ENCODE peak calls at places on chromosomes 13 and 19, in six cellular contexts. Q is neural progenitor cell, V is cardiac muscle cell, S is suprapubic skin, O is AG09309, T is epithelial cell of proximal tubule. P is an unnamed sample.
A peak's percentile ranks its signal among the peaks of the same experiment; 100 is the strongest.

GRCh38 chr13:113421673-113422270 is 31.5 kb downstream of the ADPRHL1 start:
- DNase-seq in Q (no peak), V (no peak), S (no peak), O (no peak), T (no peak), P (no peak)

GRCh38 chr13:113151745-113152707 is 6.4 kb upstream of the PROZ start:
- DNase-seq in Q (no peak), V (no peak), S (no peak), O (peak; percentile 18), T (no peak), P (no peak)

GRCh38 chr19:54572696-54573311 is 786 bp upstream of the LILRA2 start:
- DNase-seq in Q (no peak), V (no peak), S (no peak), O (no peak), T (no peak), P (no peak)

GRCh38 chr13:70391678-70392077 is 283.4 kb upstream of the KLHL1 start:
- DNase-seq in Q (no peak), V (peak; percentile 22), S (no peak), O (no peak), T (no peak), P (no peak)

GRCh38 chr19:30942636-30943035 is 406.6 kb downstream of the TSHZ3 start:
- DNase-seq in Q (no peak), V (no peak), S (no peak), O (no peak), T (no peak), P (no peak)

GRCh38 chr13:20270163-20270865 is 38.2 kb upstream of the GJB6 start:
- DNase-seq in Q (no peak), V (peak; percentile 17), S (no peak), O (no peak), T (no peak), P (no peak)

GRCh38 chr13:57044910-57045309 is 95.8 kb upstream of the PRR20A start:
- DNase-seq in Q (no peak), V (no peak), S (no peak), O (no peak), T (no peak), P (no peak)

GRCh38 chr19:2289714-2290435 is 7.9 kb upstream of the PEAK3 start:
- DNase-seq in Q (peak; percentile 53), V (no peak), S (peak; percentile 74), O (no peak), T (no peak), P (no peak)

GRCh38 chr13:43405457-43405856 is 381.3 kb downstream of the ENOX1 start:
- DNase-seq in Q (no peak), V (no peak), S (no peak), O (no peak), T (no peak), P (peak; percentile 28)

GRCh38 chr19:20513179-20513934 is 52.2 kb downstream of the ZNF737 start:
- DNase-seq in Q (no peak), V (no peak), S (no peak), O (no peak), T (no peak), P (no peak)

GRCh38 chr19:30161770-30162169 is 210.4 kb upstream of the ZNF536 start:
- DNase-seq in Q (no peak), V (no peak), S (no peak), O (no peak), T (no peak), P (no peak)

GRCh38 chr13:105672911-105673310 is 862.6 kb downstream of the EFNB2 start:
- DNase-seq in Q (no peak), V (no peak), S (no peak), O (no peak), T (no peak), P (no peak)

GRCh38 chr13:69565334-69565733 is 542.3 kb upstream of the ATXN8OS start:
- DNase-seq in Q (peak; percentile 56), V (no peak), S (no peak), O (no peak), T (peak; percentile 42), P (no peak)

GRCh38 chr13:31431722-31432137 is 232.0 kb downstream of the B3GLCT start:
- DNase-seq in Q (peak; percentile 67), V (peak; percentile 67), S (peak; percentile 67), O (no peak), T (no peak), P (no peak)

GRCh38 chr13:106133025-106133424 is 402.4 kb downstream of the EFNB2 start:
- DNase-seq in Q (no peak), V (no peak), S (no peak), O (peak; percentile 76), T (peak; percentile 41), P (no peak)

GRCh38 chr19:1806184-1807029 is 5.7 kb downstream of the ATP8B3 start:
- DNase-seq in Q (no peak), V (no peak), S (peak; percentile 65), O (no peak), T (no peak), P (no peak)

GRCh38 chr13:27170521-27171243 is 929 bp downstream of the USP12 start:
- DNase-seq in Q (peak; percentile 84), V (peak; percentile 79), S (peak; percentile 77), O (no peak), T (no peak), P (no peak)

GRCh38 chr19:36152061-36152885 is at the start of gene COX7A1:
- DNase-seq in Q (no peak), V (no peak), S (peak; percentile 84), O (no peak), T (no peak), P (no peak)

GRCh38 chr19:13825489-13826475 is 30.5 kb downstream of the ZSWIM4 start:
- DNase-seq in Q (peak; percentile 75), V (peak; percentile 48), S (no peak), O (no peak), T (no peak), P (no peak)

GRCh38 chr19:29547361-29547960 is 21.7 kb downstream of the VSTM2B start:
- DNase-seq in Q (no peak), V (no peak), S (no peak), O (no peak), T (no peak), P (no peak)

GRCh38 chr13:39874331-39875055 is 219.0 kb downstream of the COG6 start:
- DNase-seq in Q (no peak), V (no peak), S (no peak), O (no peak), T (no peak), P (no peak)

GRCh38 chr19:5186293-5187050 is 154.1 kb downstream of the PTPRS start:
- DNase-seq in Q (no peak), V (no peak), S (no peak), O (peak; percentile 73), T (no peak), P (no peak)

GRCh38 chr19:952680-953500 is 27.1 kb downstream of the ARID3A start:
- DNase-seq in Q (no peak), V (no peak), S (no peak), O (no peak), T (no peak), P (no peak)

GRCh38 chr13:98778749-98779148 is 26.3 kb upstream of the SLC15A1 start:
- DNase-seq in Q (no peak), V (no peak), S (no peak), O (no peak), T (no peak), P (no peak)

GRCh38 chr13:21999666-22000065 is 328.8 kb downstream of the FGF9 start:
- DNase-seq in Q (no peak), V (no peak), S (no peak), O (no peak), T (no peak), P (no peak)

GRCh38 chr19:28468701-28469459 is 744.1 kb downstream of the UQCRFS1 start:
- DNase-seq in Q (peak; percentile 48), V (no peak), S (no peak), O (peak; percentile 55), T (no peak), P (no peak)

GRCh38 chr13:60230593-60230992 is 66.9 kb upstream of the DIAPH3 start:
- DNase-seq in Q (no peak), V (peak; percentile 84), S (no peak), O (no peak), T (peak; percentile 46), P (no peak)

DNA sequence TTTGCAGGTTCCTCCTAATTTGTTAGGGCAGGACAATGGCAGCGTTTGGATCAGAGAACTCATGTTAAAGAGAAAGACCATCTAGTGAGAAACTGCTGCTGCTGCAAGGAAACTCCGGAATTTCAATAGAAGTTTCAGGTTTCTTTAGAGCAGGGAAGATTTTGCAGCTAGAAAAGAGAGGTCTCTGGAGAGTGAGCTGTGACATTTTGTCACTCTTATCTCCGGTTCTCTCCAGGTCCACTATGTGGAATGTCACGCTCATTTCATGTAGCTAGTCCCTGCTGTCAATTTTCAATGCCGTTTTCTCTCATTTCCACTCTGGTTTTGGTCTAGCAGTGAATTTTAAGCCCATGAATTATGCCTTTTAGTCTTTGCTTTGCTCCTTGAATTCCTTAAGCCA is 46.6 kb upstream of the POSTN start:
- DNase-seq in Q (peak; percentile 18), V (peak; percentile 55), S (no peak), O (no peak), T (no peak), P (no peak)
- H3K4me3 ChIP-seq in Q (no peak overlapping the region), V (no peak overlapping the region), S (no peak overlapping the region), O (no peak overlapping the region), T (no peak overlapping the region), P (no peak overlapping the region)

GRCh38 chr13:44879452-44880058 is 109.7 kb downstream of the NUFIP1 start:
- DNase-seq in Q (no peak), V (no peak), S (no peak), O (no peak), T (no peak), P (peak; percentile 7)

GRCh38 chr13:44874176-44874575 is 115.1 kb downstream of the NUFIP1 start:
- DNase-seq in Q (no peak), V (no peak), S (no peak), O (no peak), T (no peak), P (no peak)

GRCh38 chr13:44873486-44873885 is 115.8 kb downstream of the NUFIP1 start:
- DNase-seq in Q (no peak), V (no peak), S (no peak), O (no peak), T (no peak), P (no peak)

GRCh38 chr13:44874886-44875630 is 114.2 kb downstream of the NUFIP1 start:
- DNase-seq in Q (no peak), V (peak; percentile 11), S (no peak), O (no peak), T (no peak), P (no peak)

GRCh38 chr13:44876782-44877324 is 112.4 kb downstream of the NUFIP1 start:
- DNase-seq in Q (peak; percentile 47), V (peak; percentile 9), S (no peak), O (no peak), T (no peak), P (no peak)
- TF ChIP-seq CTCF in Q (peak; percentile 61), V (peak; percentile 46), S (no peak), O (peak; percentile 44), T (peak; percentile 49), P (peak; percentile 70)

DNA sequence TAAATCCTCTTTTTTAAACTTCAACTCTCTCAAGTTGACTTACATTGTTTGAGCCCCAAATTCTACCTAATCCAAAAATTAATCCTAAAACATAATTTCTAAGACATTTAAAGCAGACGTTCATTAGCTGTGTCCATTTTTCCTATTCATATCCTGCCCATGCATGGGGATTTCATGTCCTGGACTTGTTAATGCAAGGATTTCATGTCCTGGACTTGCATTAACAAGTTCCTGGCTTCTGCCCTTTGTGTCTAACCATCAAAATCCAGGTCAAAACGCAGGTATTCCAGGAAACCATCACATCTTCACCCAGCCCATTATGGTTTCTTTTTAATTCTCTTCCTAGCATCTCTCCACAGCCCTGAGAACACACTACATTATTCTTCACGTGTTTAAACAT is 454.9 kb downstream of the KLF5 start:
- DNase-seq in Q (no peak), V (no peak), S (no peak), O (no peak), T (no peak), P (no peak)
- H3K4me3 ChIP-seq in Q (no peak overlapping the region), V (no peak overlapping the region), S (no peak overlapping the region), O (no peak overlapping the region), T (no peak overlapping the region), P (no peak overlapping the region)

GRCh38 chr19:23917856-23918255 is 3.2 kb downstream of the ZNF726 start:
- DNase-seq in Q (no peak), V (no peak), S (no peak), O (no peak), T (peak; percentile 13), P (no peak)
- TF ChIP-seq CTCF in Q (no peak), V (no peak), S (no peak), O (no peak), T (no peak), P (no peak)